ENCODE peak calls at places on chromosomes 4 and X, in ten cellular contexts. Y is omental fat pad; I is NCI-H510A treated with DMSO at 0.1 percent for 48 hours; K is HCT116; V is colonic mucosa; X is NCI-H1694; G is transverse colon; U is mesothelial cell of epicardium; L is stimulated activated CD4-positive, alpha-beta T cell treated with anti-CD3 and anti-CD28 coated beads, Interleukin-12 subunit alpha, Interleukin-12 subunit beta, amount 100 ng/mL, for 24 hours; W is AG08396. C is an unnamed sample.

GRCh38 chr4:17009871-17010367 is 111.5 kb upstream of the LDB2 start:
- DNase-seq in Y (no peak), I (no peak), K (no peak), V (no peak), X (no peak), G (no peak), U (no peak), L (no peak), W (no peak), C (no peak)

GRCh38 chr4:10102193-10102980 is 14.2 kb downstream of the WDR1 start:
- DNase-seq in Y (no peak), I (no peak), K (no peak), V (no peak), X (no peak), G (no peak), U (no peak), L (no peak), W (no peak), C (no peak)

GRCh38 chrX:11665144-11666040 is at the start of gene ARHGAP6:
- DNase-seq in Y (no peak), I (peak; percentile 3), K (no peak), V (peak; percentile 22), X (no peak), G (peak; percentile 26), U (peak; percentile 48), L (no peak), W (peak; percentile 57), C (no peak)

GRCh38 chr4:15654556-15655222 is 468 bp downstream of the FBXL5 start:
- DNase-seq in Y (no peak), I (no peak), K (no peak), V (peak; percentile 66), X (no peak), G (peak; percentile 59), U (peak; percentile 70), L (peak; percentile 30), W (peak; percentile 65), C (no peak)

GRCh38 chr4:106546380-106546779 is 177.8 kb upstream of the GIMD1 start:
- DNase-seq in Y (no peak), I (no peak), K (no peak), V (no peak), X (no peak), G (no peak), U (no peak), L (no peak), W (no peak), C (no peak)

GRCh38 chrX:1221296-1221845 is 8.9 kb upstream of the CRLF2 start:
- DNase-seq in Y (no peak), I (no peak), K (no peak), V (no peak), X (no peak), G (no peak), U (no peak), L (no peak), W (no peak), C (no peak)

GRCh38 chr4:11397819-11398610 is 30.7 kb downstream of the HS3ST1 start:
- DNase-seq in Y (no peak), I (no peak), K (no peak), V (no peak), X (no peak), G (no peak), U (no peak), L (no peak), W (no peak), C (no peak)

GRCh38 chr4:183635333-183635732 is 23.7 kb downstream of the RWDD4 start:
- DNase-seq in Y (no peak), I (no peak), K (no peak), V (no peak), X (peak; percentile 37), G (no peak), U (no peak), L (no peak), W (no peak), C (no peak)

GRCh38 chr4:37516057-37516775 is 170.0 kb downstream of the RELL1 start:
- DNase-seq in Y (no peak), I (no peak), K (no peak), V (no peak), X (no peak), G (no peak), U (no peak), L (no peak), W (no peak), C (no peak)

GRCh38 chr4:19317377-19317776 is 934.3 kb upstream of the SLIT2 start:
- DNase-seq in Y (no peak), I (no peak), K (no peak), V (no peak), X (no peak), G (no peak), U (no peak), L (no peak), W (no peak), C (no peak)

GRCh38 chr4:127251423-127251822 is 381.3 kb upstream of the INTU start:
- DNase-seq in Y (no peak), I (no peak), K (no peak), V (no peak), X (no peak), G (no peak), U (no peak), L (no peak), W (no peak), C (no peak)

GRCh38 chrX:7889680-7890079 is 37.5 kb downstream of the PNPLA4 start:
- DNase-seq in Y (no peak), I (no peak), K (no peak), V (no peak), X (no peak), G (no peak), U (no peak), L (no peak), W (no peak), C (no peak)